ENCODE peak calls at places on chromosomes 1 and 21, in ten cellular contexts. N, L, V, A, M, B, P, R, C and W are unnamed samples.

GRCh38 chr1:210332719-210333398 is 4.2 kb downstream of the HHAT start:
- DNase-seq in N (peak; percentile 36), L (no peak), V (no peak), A (no peak), M (no peak), B (no peak), P (peak; percentile 24), R (no peak), C (no peak), W (no peak)

GRCh38 chr21:29656504-29657227 is 283.1 kb downstream of the GRIK1 start:
- DNase-seq in N (peak; percentile 85), L (no peak), V (no peak), A (peak; percentile 78), M (no peak), B (no peak), P (no peak), R (peak; percentile 76), C (peak; percentile 53), W (peak; percentile 45)

GRCh38 chr1:117181630-117182041 is 29.1 kb downstream of the VTCN1 start:
- DNase-seq in N (no peak), L (no peak), V (no peak), A (no peak), M (no peak), B (no peak), P (no peak), R (no peak), C (no peak), W (no peak)

GRCh38 chr1:229024528-229025119 is 246.3 kb upstream of the RAB4A start:
- DNase-seq in N (peak; percentile 94), L (no peak), V (no peak), A (peak; percentile 85), M (no peak), B (no peak), P (no peak), R (peak; percentile 89), C (peak; percentile 80), W (no peak)

GRCh38 chr1:184574588-184574987 is 180.1 kb downstream of the EDEM3 start:
- DNase-seq in N (no peak), L (no peak), V (no peak), A (no peak), M (no peak), B (no peak), P (no peak), R (no peak), C (no peak), W (no peak)

GRCh38 chr1:11600901-11601300 is 53.3 kb downstream of the FBXO2 start:
- DNase-seq in N (no peak), L (no peak), V (no peak), A (no peak), M (no peak), B (no peak), P (no peak), R (no peak), C (no peak), W (no peak)

GRCh38 chr1:83593073-83593472 is 405.9 kb downstream of the TTLL7 start:
- DNase-seq in N (no peak), L (no peak), V (no peak), A (no peak), M (no peak), B (no peak), P (no peak), R (no peak), C (no peak), W (no peak)

GRCh38 chr21:46150491-46151121 is 4.8 kb downstream of the FTCD start:
- DNase-seq in N (peak; percentile 7), L (no peak), V (no peak), A (no peak), M (no peak), B (no peak), P (no peak), R (no peak), C (no peak), W (no peak)

GRCh38 chr1:17933991-17934390 is 173.6 kb upstream of the IGSF21 start:
- DNase-seq in N (no peak), L (no peak), V (no peak), A (no peak), M (no peak), B (no peak), P (no peak), R (no peak), C (no peak), W (no peak)

GRCh38 chr1:42817440-42817767 is 207 bp upstream of the SVBP start:
- DNase-seq in N (no peak), L (no peak), V (no peak), A (no peak), M (no peak), B (no peak), P (no peak), R (no peak), C (no peak), W (peak; percentile 61)